ENCODE peak calls at places on chromosomes 1 and 21, in seven cellular contexts. S, G, I, L, W, M and C are unnamed samples.

GRCh38 chr1:181347495-181348390 is 135.6 kb upstream of the CACNA1E start:
- DNase-seq in S (no peak), G (no peak), I (no peak), L (no peak), W (no peak), M (no peak), C (no peak)

GRCh38 chr1:148334339-148335130 is 148.6 kb downstream of the PPIAL4G start:
- DNase-seq in S (peak; percentile 81), G (peak; percentile 59), I (peak; percentile 93), L (peak; percentile 90), W (peak; percentile 88), M (peak; percentile 87), C (peak; percentile 47)

GRCh38 chr21:39141502-39141901 is 41.7 kb downstream of the PSMG1 start:
- DNase-seq in S (peak; percentile 77), G (no peak), I (peak; percentile 41), L (no peak), W (no peak), M (no peak), C (no peak)

GRCh38 chr1:30138891-30139290 is 584.5 kb downstream of the MATN1 start:
- DNase-seq in S (no peak), G (no peak), I (no peak), L (no peak), W (no peak), M (no peak), C (no peak)

GRCh38 chr1:241401156-241401555 is 44.2 kb upstream of the RGS7 start:
- DNase-seq in S (no peak), G (no peak), I (no peak), L (no peak), W (no peak), M (no peak), C (no peak)

GRCh38 chr1:55049914-55050278 is 10.5 kb downstream of the PCSK9 start:
- DNase-seq in S (peak; percentile 52), G (no peak), I (no peak), L (no peak), W (no peak), M (no peak), C (no peak)

GRCh38 chr1:152162826-152163463 is 3.9 kb upstream of the RPTN start:
- DNase-seq in S (peak; percentile 86), G (no peak), I (no peak), L (no peak), W (no peak), M (no peak), C (no peak)

GRCh38 chr1:204384636-204385354 is 25.1 kb upstream of the PLEKHA6 start:
- DNase-seq in S (no peak), G (no peak), I (no peak), L (no peak), W (no peak), M (peak; percentile 61), C (no peak)

GRCh38 chr1:8075511-8076051 is 49.5 kb upstream of the ERRFI1 start:
- DNase-seq in S (no peak), G (no peak), I (no peak), L (no peak), W (no peak), M (no peak), C (no peak)

GRCh38 chr1:206112600-206113301 is 4.4 kb downstream of the AVPR1B start:
- DNase-seq in S (no peak), G (no peak), I (peak; percentile 84), L (no peak), W (no peak), M (no peak), C (no peak)

GRCh38 chr21:38985423-38986378 is 180.0 kb downstream of the ETS2 start:
- DNase-seq in S (peak; percentile 96), G (no peak), I (peak; percentile 48), L (no peak), W (no peak), M (peak; percentile 85), C (no peak)

GRCh38 chr1:43285269-43285986 is at the start of gene C1orf210:
- DNase-seq in S (no peak), G (no peak), I (peak; percentile 95), L (peak; percentile 34), W (no peak), M (no peak), C (no peak)

GRCh38 chr21:35077975-35078374 is 28.9 kb upstream of the RUNX1 start:
- DNase-seq in S (no peak), G (no peak), I (no peak), L (no peak), W (no peak), M (no peak), C (no peak)

GRCh38 chr1:184527402-184527801 is 140.6 kb downstream of the C1orf21 start:
- DNase-seq in S (no peak), G (no peak), I (no peak), L (no peak), W (no peak), M (no peak), C (no peak)

GRCh38 chr21:38955495-38955894 is 149.8 kb downstream of the ETS2 start:
- DNase-seq in S (peak; percentile 51), G (no peak), I (peak; percentile 59), L (no peak), W (no peak), M (no peak), C (no peak)

GRCh38 chr1:61887921-61888564 is 145.8 kb downstream of the PATJ start:
- DNase-seq in S (no peak), G (no peak), I (no peak), L (no peak), W (no peak), M (peak; percentile 31), C (no peak)

DNA sequence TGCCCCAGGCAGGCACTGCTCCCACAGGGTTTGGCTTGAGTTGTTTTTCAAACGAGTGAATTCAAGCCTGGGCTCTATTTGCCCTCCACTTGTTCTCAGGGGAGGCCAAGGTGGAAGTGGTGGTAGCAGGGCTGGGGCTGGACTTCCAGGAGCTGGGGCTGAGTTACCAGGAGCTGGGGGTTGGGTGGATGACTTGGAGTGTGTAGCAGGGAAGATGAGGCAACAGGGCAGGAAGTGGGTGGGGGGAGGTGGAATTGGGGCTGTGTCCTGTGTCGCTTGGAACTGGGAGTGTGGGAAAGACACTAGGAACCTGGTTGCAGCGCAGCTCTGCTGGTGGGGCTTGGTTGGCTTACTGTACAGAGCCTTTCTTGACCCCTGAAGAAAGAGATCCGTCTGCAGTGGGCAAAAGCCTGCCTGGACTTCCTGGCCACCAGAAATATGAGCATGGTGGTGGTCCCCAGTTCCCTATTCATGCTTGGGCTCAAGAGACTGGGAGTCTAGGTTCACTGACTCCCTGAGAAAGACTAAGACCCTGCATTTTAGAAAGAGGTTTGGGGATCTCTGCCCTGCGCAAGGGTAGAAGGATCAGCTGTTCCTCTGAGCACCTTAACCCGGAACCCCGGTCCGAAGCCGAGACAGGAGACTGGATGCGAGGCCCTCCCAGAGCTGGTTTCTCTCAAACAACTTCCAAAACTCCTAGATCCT is 3.1 kb downstream of the TFAP2E start:
- DNase-seq in S (peak; percentile 38), G (no peak), I (no peak), L (no peak), W (no peak), M (no peak), C (no peak)
- TF ChIP-seq CTCF in S (no peak), G (no peak), I (no peak), L (no peak), W (no peak), M (no peak), C (no peak)

GRCh38 chr1:14571810-14572767 is 26.4 kb upstream of the KAZN start:
- DNase-seq in S (no peak), G (no peak), I (no peak), L (peak; percentile 74), W (no peak), M (no peak), C (no peak)
- TF ChIP-seq CTCF in S (no peak), G (no peak), I (no peak), L (peak; percentile 63), W (peak; percentile 47), M (no peak), C (no peak)

GRCh38 chr1:114150016-114150415 is 3.7 kb downstream of the SYT6 start:
- DNase-seq in S (no peak), G (no peak), I (no peak), L (no peak), W (no peak), M (no peak), C (no peak)

DNA sequence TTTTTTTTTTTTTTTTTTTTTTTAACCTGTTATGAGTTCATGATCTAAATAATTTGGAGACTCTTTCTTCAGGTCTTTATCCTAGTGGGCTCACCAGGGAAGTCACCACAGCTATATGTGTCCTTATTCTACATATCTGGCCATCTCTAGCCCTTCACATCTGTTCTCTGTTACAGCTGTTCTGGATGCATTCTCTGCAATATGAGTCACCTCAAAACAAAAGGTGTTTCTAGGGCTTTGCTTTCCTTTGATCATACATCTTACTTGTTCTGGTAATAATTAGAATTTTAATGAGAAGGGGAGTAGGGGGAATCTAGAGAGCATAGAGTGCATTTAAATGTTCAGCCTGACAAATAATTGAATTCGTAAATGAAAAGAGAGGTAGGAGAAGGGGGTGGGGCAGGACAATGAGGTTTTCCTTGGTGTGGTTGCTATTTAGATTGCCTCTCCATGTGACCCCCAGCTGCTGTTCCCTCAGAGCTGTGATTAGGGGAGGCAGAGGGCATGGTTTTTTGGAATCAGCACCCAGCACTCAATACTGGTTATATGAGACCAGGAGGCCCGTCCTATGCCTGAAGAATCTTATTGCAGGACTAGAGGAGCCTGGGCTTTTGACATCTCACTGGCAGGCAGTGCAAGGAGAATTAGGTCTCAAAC is 8.0 kb downstream of the SYT6 start:
- DNase-seq in S (no peak), G (no peak), I (no peak), L (no peak), W (no peak), M (no peak), C (no peak)
- TF ChIP-seq CTCF in S (no peak), G (no peak), I (no peak), L (no peak), W (no peak), M (no peak), C (no peak)

GRCh38 chr1:187477103-187477502 is 648.4 kb downstream of the PLA2G4A start:
- DNase-seq in S (no peak), G (no peak), I (no peak), L (no peak), W (no peak), M (no peak), C (no peak)

GRCh38 chr1:187474266-187474665 is 645.5 kb downstream of the PLA2G4A start:
- DNase-seq in S (peak; percentile 12), G (no peak), I (no peak), L (no peak), W (no peak), M (no peak), C (no peak)

GRCh38 chr1:187471555-187471954 is 642.8 kb downstream of the PLA2G4A start:
- DNase-seq in S (peak; percentile 4), G (no peak), I (no peak), L (no peak), W (no peak), M (no peak), C (no peak)

GRCh38 chr1:187481581-187482148 is 652.9 kb downstream of the PLA2G4A start:
- DNase-seq in S (no peak), G (no peak), I (no peak), L (no peak), W (no peak), M (no peak), C (no peak)

DNA sequence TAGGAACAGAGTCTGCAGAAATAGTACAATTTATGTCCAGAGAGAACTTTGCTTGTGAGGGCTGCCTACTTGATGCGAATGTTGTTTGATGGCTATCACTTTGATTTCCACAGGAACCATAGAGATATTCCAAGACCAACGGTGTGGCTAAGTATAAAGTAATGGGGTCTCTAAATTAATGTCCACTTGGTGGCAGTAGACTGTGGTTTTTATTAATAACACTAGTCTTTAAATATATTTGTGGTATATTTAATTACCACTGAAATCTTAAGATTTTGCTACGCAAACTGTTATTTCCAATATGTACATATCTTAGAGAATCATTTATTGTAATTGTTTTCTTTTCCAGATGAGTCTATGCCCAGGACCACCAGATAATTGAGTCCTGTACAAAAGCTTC is 647.9 kb downstream of the PLA2G4A start:
- DNase-seq in S (no peak), G (no peak), I (no peak), L (peak; percentile 13), W (peak; percentile 37), M (no peak), C (no peak)
- TF ChIP-seq CTCF in S (no peak), G (no peak), I (no peak), L (peak; percentile 54), W (peak; percentile 42), M (no peak), C (no peak)